ENCODE peak calls at places on chromosomes 2 and 18, in four cellular contexts. K is K562, J is HepG2, V is HCT116. W is an unnamed sample.

GRCh38 chr2:113795405-113795920 is 39.0 kb upstream of the SLC35F5 start:
- DNase-seq in J (no peak), K (no peak), V (no peak), W (no peak)

GRCh38 chr2:23135481-23136100 is 249.4 kb upstream of the KLHL29 start:
- DNase-seq in J (no peak), K (no peak), V (no peak), W (no peak)

GRCh38 chr2:40004336-40004735 is 225.3 kb upstream of the THUMPD2 start:
- DNase-seq in K (no peak), V (no peak), J (no peak), W (no peak)

GRCh38 chr2:85459771-85460170 is 41.3 kb downstream of the SH2D6 start:
- DNase-seq in J (no peak), K (no peak), V (no peak), W (no peak)

GRCh38 chr18:4130734-4131719 is 324.1 kb downstream of the DLGAP1 start:
- DNase-seq in K (no peak), J (no peak), V (no peak), W (no peak)

GRCh38 chr18:72674710-72675109 is 130.6 kb upstream of the CBLN2 start:
- DNase-seq in K (no peak), V (no peak), J (no peak), W (no peak)

GRCh38 chr18:59041819-59042476 is 97.7 kb upstream of the SEC11C start:
- DNase-seq in J (no peak), K (no peak), V (no peak), W (no peak)

GRCh38 chr2:201361078-201361477 is 3.9 kb upstream of the FLACC1 start:
- DNase-seq in J (no peak), K (no peak), V (no peak), W (no peak)

GRCh38 chr2:217835931-217836881 is 166.6 kb downstream of the TNS1 start:
- DNase-seq in V (no peak), J (no peak), K (no peak), W (no peak)

GRCh38 chr2:146661494-146662096 is 1183.2 kb upstream of the ACVR2A start:
- DNase-seq in V (peak; percentile 37), K (peak; percentile 29), J (peak; percentile 23), W (peak; percentile 58)

GRCh38 chr18:63562284-63562683 is 20.1 kb downstream of the SERPINB12 start:
- DNase-seq in K (no peak), J (no peak), V (no peak), W (no peak)

GRCh38 chr2:40734797-40735196 is 282.9 kb upstream of the SLC8A1 start:
- DNase-seq in V (no peak), J (no peak), K (no peak), W (no peak)

GRCh38 chr18:37567994-37568359 is 2.4 kb upstream of the CELF4 start:
- DNase-seq in K (no peak), V (no peak), J (no peak), W (no peak)

GRCh38 chr2:118774458-118775133 is 72.9 kb downstream of the EN1 start:
- DNase-seq in J (no peak), V (no peak), K (peak; percentile 79), W (peak; percentile 32)

GRCh38 chr2:226721541-226721940 is 78.1 kb downstream of the IRS1 start:
- DNase-seq in J (no peak), V (no peak), K (no peak), W (no peak)

GRCh38 chr2:217732995-217733394 is 269.8 kb downstream of the TNS1 start:
- DNase-seq in J (no peak), K (no peak), V (no peak), W (no peak)

GRCh38 chr2:172554352-172555271 is 1.3 kb upstream of the PDK1 start:
- DNase-seq in K (peak; percentile 48), J (no peak), V (no peak), W (no peak)

GRCh38 chr2:65429799-65430514 is 2.4 kb downstream of the SPRED2 start:
- DNase-seq in J (no peak), K (no peak), V (no peak), W (peak; percentile 56)

GRCh38 chr2:195575021-195575420 is 82.0 kb upstream of the SLC39A10 start:
- DNase-seq in V (no peak), K (no peak), J (no peak), W (no peak)

GRCh38 chr2:176567361-176567760 is 298.1 kb downstream of the MTX2 start:
- DNase-seq in K (no peak), V (no peak), J (no peak), W (no peak)

GRCh38 chr2:100625731-100626130 is 62.9 kb downstream of the PDCL3 start:
- DNase-seq in J (no peak), V (no peak), K (no peak), W (no peak)

GRCh38 chr2:127076924-127077323 is 30.0 kb downstream of the BIN1 start:
- DNase-seq in J (no peak), K (no peak), V (no peak), W (no peak)

GRCh38 chr2:11807156-11808015 is 61.0 kb downstream of the LPIN1 start:
- DNase-seq in K (no peak), J (no peak), V (no peak), W (peak; percentile 45)

GRCh38 chr18:2134364-2134763 is 436.9 kb downstream of the METTL4 start:
- DNase-seq in V (no peak), K (no peak), J (no peak), W (no peak)

DNA sequence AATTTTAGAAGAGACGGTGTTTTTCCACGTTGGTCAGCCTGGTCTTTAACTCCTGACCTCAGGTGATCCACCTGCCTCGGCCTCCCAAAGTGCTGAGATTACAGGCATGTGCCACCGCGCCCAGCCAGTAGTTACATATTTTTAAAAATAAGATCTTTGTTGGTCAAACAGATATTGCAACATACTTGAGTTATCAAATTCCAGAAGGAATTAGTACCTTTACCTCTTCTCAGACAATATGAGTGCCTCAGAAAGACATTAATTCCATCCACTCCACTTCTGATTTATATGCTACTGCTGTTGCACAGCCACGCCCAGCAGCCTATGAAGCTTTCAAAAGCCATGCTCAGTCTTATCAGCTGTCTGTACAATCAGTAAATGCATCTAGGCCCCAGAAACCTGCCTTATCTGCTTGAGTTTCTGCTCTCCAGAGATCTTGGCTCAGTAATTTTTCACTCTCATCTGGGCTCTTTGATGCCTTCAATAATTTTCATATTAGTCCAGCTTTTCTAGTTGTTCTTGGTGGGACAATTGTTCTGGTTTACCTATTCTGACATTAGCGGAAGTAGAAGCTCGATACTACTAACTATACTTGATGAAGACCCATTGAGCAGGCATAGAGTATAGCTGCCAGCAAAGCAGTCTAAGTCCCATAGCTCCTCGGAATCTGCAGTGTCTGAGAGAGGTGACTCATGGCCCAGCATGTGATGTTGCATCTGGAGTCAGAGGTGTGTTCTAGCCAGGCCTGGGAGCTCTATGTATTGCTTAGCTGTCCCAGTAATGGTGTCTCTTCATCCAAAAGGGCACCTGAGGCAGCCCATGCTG is 47.7 kb downstream of the MEX3C start:
- DNase-seq in V (no peak), K (no peak), J (no peak), W (no peak)
- TF ChIP-seq JUND in V (no peak), K (no peak), J (no peak), W (no peak)

GRCh38 chr2:228283491-228284171 is 102.1 kb upstream of the SPHKAP start:
- DNase-seq in J (no peak), V (no peak), K (no peak), W (no peak)

GRCh38 chr2:228282371-228282770 is 100.9 kb upstream of the SPHKAP start:
- DNase-seq in J (no peak), V (no peak), K (no peak), W (no peak)
- TF ChIP-seq JUND in J (no peak), V (no peak), K (no peak), W (no peak)

GRCh38 chr2:188682864-188683263 is 291.3 kb upstream of the COL3A1 start:
- DNase-seq in K (no peak), V (no peak), J (no peak), W (no peak)

GRCh38 chr2:188677182-188677581 is 297.0 kb upstream of the COL3A1 start:
- DNase-seq in J (no peak), V (no peak), K (no peak), W (no peak)

GRCh38 chr2:188676012-188676405 is 298.2 kb upstream of the COL3A1 start:
- DNase-seq in J (no peak), K (no peak), V (no peak), W (no peak)

GRCh38 chr2:188675391-188676011 is 298.7 kb upstream of the COL3A1 start:
- DNase-seq in V (no peak), J (no peak), K (no peak), W (no peak)

DNA sequence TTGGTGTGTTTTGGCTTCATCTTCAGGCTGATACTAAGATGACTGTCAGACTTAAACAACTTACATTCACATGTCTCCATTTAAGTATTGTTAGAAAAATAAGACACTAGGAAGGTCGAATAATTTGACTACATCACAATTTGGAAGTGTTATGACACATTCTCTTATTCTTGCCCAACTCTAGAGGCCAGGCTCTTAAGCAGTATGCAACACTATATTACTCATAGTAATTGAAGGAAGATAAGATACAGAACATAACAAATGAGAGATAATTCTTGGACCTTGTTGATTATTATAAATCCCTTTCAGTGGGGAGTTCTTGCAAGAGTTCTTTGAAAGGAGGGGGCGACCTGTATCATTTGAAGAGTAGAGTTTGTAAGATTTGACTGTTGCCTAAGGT is 295.3 kb upstream of the COL3A1 start:
- DNase-seq in J (no peak), K (no peak), V (no peak), W (no peak)
- TF ChIP-seq JUND in J (no peak), K (no peak), V (no peak), W (no peak)

GRCh38 chr2:45145073-45145899 is 136.0 kb upstream of the SIX2 start:
- DNase-seq in K (peak; percentile 19), J (no peak), V (no peak), W (no peak)
- TF ChIP-seq JUND in K (no peak), J (no peak), V (no peak), W (no peak)